ENCODE peak calls at places on chromosome 6, in five cellular contexts. N is NAMALWA; H is HTR-8/SVneo; Q is breast epithelium; T is CD4-positive, CD25-positive, alpha-beta regulatory T cell. Y is an unnamed sample.

GRCh38 chr6:101851911-101852310 is 458.4 kb downstream of the GRIK2 start:
- DNase-seq in H (no peak), T (no peak), Q (no peak), N (no peak), Y (no peak)

GRCh38 chr6:53363341-53364079 is 14.8 kb upstream of the ELOVL5 start:
- DNase-seq in H (no peak), Q (no peak), N (no peak), T (no peak), Y (no peak)

GRCh38 chr6:158222066-158222465 is 53.9 kb downstream of the GTF2H5 start:
- DNase-seq in Q (no peak), H (no peak), T (no peak), N (no peak), Y (no peak)

GRCh38 chr6:123430966-123431365 is 205.8 kb downstream of the TRDN start:
- DNase-seq in T (no peak), Q (no peak), N (no peak), H (no peak), Y (no peak)

GRCh38 chr6:41955412-41955811 is 13.8 kb upstream of the CCND3 start:
- DNase-seq in T (no peak), Q (no peak), H (no peak), N (no peak), Y (no peak)

GRCh38 chr6:3841066-3841454 is 8.1 kb upstream of the FAM50B start:
- DNase-seq in Q (no peak), H (no peak), T (no peak), N (no peak), Y (no peak)

GRCh38 chr6:35500782-35501181 is 3.9 kb upstream of the TEAD3 start:
- DNase-seq in Q (no peak), T (no peak), N (no peak), H (peak; percentile 61), Y (no peak)

GRCh38 chr6:125717120-125717731 is 32.2 kb upstream of the HEY2 start:
- DNase-seq in N (peak; percentile 14), Q (no peak), T (no peak), H (no peak), Y (no peak)

GRCh38 chr6:33314943-33315752 is 1.3 kb upstream of the TAPBP start:
- DNase-seq in N (peak; percentile 36), T (no peak), H (no peak), Q (peak; percentile 70), Y (no peak)

GRCh38 chr6:42100029-42100901 is 42.2 kb downstream of the C6orf132 start:
- DNase-seq in Q (no peak), N (no peak), T (no peak), H (peak; percentile 76), Y (no peak)

GRCh38 chr6:157592980-157593379 is 212.0 kb downstream of the ZDHHC14 start:
- DNase-seq in H (no peak), N (no peak), T (no peak), Q (no peak), Y (no peak)

GRCh38 chr6:74931567-74931966 is 274.3 kb downstream of the COL12A1 start:
- DNase-seq in T (no peak), H (no peak), N (no peak), Q (no peak), Y (no peak)

GRCh38 chr6:29071831-29072723 is 15.0 kb downstream of the OR2B3 start:
- DNase-seq in N (peak; percentile 58), T (peak; percentile 35), Q (no peak), H (peak; percentile 41), Y (no peak)

GRCh38 chr6:147389463-147389862 is 119.0 kb upstream of the SAMD5 start:
- DNase-seq in N (no peak), Q (no peak), H (no peak), T (no peak), Y (no peak)

GRCh38 chr6:119484598-119484997 is 135.0 kb upstream of the MAN1A1 start:
- DNase-seq in H (peak; percentile 18), T (no peak), Q (no peak), N (no peak), Y (no peak)

GRCh38 chr6:108115598-108116058 is 41.1 kb upstream of the OSTM1 start:
- DNase-seq in H (peak; percentile 31), Q (no peak), N (peak; percentile 31), T (no peak), Y (no peak)

GRCh38 chr6:119200774-119201173 is 122.3 kb upstream of the FAM184A start:
- DNase-seq in N (no peak), H (no peak), T (no peak), Q (no peak), Y (no peak)

GRCh38 chr6:81987293-81987692 is 234.8 kb upstream of the TENT5A start:
- DNase-seq in Q (no peak), T (no peak), N (no peak), H (no peak), Y (no peak)

GRCh38 chr6:53151676-53152075 is 3.0 kb upstream of the GCM1 start:
- DNase-seq in Q (no peak), T (peak; percentile 17), N (peak; percentile 59), H (peak; percentile 34), Y (no peak)

Y was measured in central memory CD4-positive, alpha-beta T cell.